ENCODE peak calls at places on chromosomes 13 and 19, in four cellular contexts. One of them, this sample, is unnamed.

GRCh38 chr13:51148952-51149573 is 38.0 kb upstream of the C13orf42 start:
- DNase-seq in GM12878: no peak
- DNase-seq in K562: peak; percentile 9
- DNase-seq in H1: peak; percentile 66
- DNase-seq in this sample: no peak

GRCh38 chr13:112078879-112079526 is 12.1 kb downstream of the SOX1 start:
- DNase-seq in GM12878: no peak
- DNase-seq in K562: no peak
- DNase-seq in H1: no peak
- DNase-seq in this sample: no peak

GRCh38 chr13:40598599-40598998 is 67.8 kb downstream of the FOXO1 start:
- DNase-seq in GM12878: no peak
- DNase-seq in K562: no peak
- DNase-seq in H1: no peak
- DNase-seq in this sample: no peak

GRCh38 chr19:11067356-11068113 is 21.7 kb upstream of the LDLR start:
- DNase-seq in GM12878: no peak
- DNase-seq in K562: no peak
- DNase-seq in H1: no peak
- DNase-seq in this sample: no peak

GRCh38 chr19:34145741-34146202 is 26.5 kb upstream of the LSM14A start:
- DNase-seq in GM12878: no peak
- DNase-seq in K562: peak; percentile 73
- DNase-seq in H1: no peak
- DNase-seq in this sample: peak; percentile 46

GRCh38 chr13:99671746-99672145 is 170.5 kb downstream of the TM9SF2 start:
- DNase-seq in GM12878: no peak
- DNase-seq in K562: no peak
- DNase-seq in H1: no peak
- DNase-seq in this sample: no peak

GRCh38 chr19:46976845-46977320 is 42.8 kb upstream of the NPAS1 start:
- DNase-seq in GM12878: no peak
- DNase-seq in K562: peak; percentile 81
- DNase-seq in H1: no peak
- DNase-seq in this sample: no peak

GRCh38 chr19:15111758-15112157 is 4.6 kb downstream of the SYDE1 start:
- DNase-seq in GM12878: no peak
- DNase-seq in K562: no peak
- DNase-seq in H1: no peak
- DNase-seq in this sample: no peak

GRCh38 chr13:27034678-27035111 is 136.9 kb downstream of the USP12 start:
- DNase-seq in GM12878: no peak
- DNase-seq in K562: no peak
- DNase-seq in H1: no peak
- DNase-seq in this sample: no peak

GRCh38 chr13:29922281-29922821 is 71.9 kb upstream of the UBL3 start:
- DNase-seq in GM12878: no peak
- DNase-seq in K562: no peak
- DNase-seq in H1: no peak
- DNase-seq in this sample: no peak

GRCh38 chr13:110463876-110464510 is 97.5 kb downstream of the RAB20 start:
- DNase-seq in GM12878: no peak
- DNase-seq in K562: no peak
- DNase-seq in H1: no peak
- DNase-seq in this sample: no peak

GRCh38 chr13:65856464-65856863 is 1373.7 kb downstream of the PCDH9 start:
- DNase-seq in GM12878: no peak
- DNase-seq in K562: no peak
- DNase-seq in H1: no peak
- DNase-seq in this sample: no peak

GRCh38 chr13:112790735-112791641 is 101.2 kb downstream of the ATP11A start:
- DNase-seq in GM12878: no peak
- DNase-seq in K562: no peak
- DNase-seq in H1: no peak
- DNase-seq in this sample: no peak

GRCh38 chr13:21075303-21076264 is 14.2 kb upstream of the LATS2 start:
- DNase-seq in GM12878: no peak
- DNase-seq in K562: no peak
- DNase-seq in H1: no peak
- DNase-seq in this sample: no peak

GRCh38 chr19:55679343-55680257 is 4.6 kb downstream of the EPN1 start:
- DNase-seq in GM12878: no peak
- DNase-seq in K562: no peak
- DNase-seq in H1: no peak
- DNase-seq in this sample: no peak

GRCh38 chr19:33386361-33386858 is 12.9 kb downstream of the CEBPG start:
- DNase-seq in GM12878: no peak
- DNase-seq in K562: no peak
- DNase-seq in H1: no peak
- DNase-seq in this sample: no peak

GRCh38 chr19:21210037-21210621 is 68.3 kb downstream of the ZNF431 start:
- DNase-seq in GM12878: no peak
- DNase-seq in K562: no peak
- DNase-seq in H1: no peak
- DNase-seq in this sample: peak; percentile 86

GRCh38 chr13:102555914-102556553 is 40.8 kb upstream of the TPP2 start:
- DNase-seq in GM12878: no peak
- DNase-seq in K562: peak; percentile 32
- DNase-seq in H1: no peak
- DNase-seq in this sample: peak; percentile 18

GRCh38 chr13:76965759-76966421 is 17.6 kb downstream of the ACOD1 start:
- DNase-seq in GM12878: no peak
- DNase-seq in K562: no peak
- DNase-seq in H1: no peak
- DNase-seq in this sample: no peak

GRCh38 chr19:14505488-14506239 is 9.7 kb upstream of the GIPC1 start:
- DNase-seq in GM12878: no peak
- DNase-seq in K562: peak; percentile 83
- DNase-seq in H1: no peak
- DNase-seq in this sample: peak; percentile 64

GRCh38 chr13:71149498-71150363 is 717.3 kb downstream of the DACH1 start:
- DNase-seq in GM12878: no peak
- DNase-seq in K562: no peak
- DNase-seq in H1: no peak
- DNase-seq in this sample: no peak

GRCh38 chr19:21143846-21144245 is 2.0 kb downstream of the ZNF431 start:
- DNase-seq in GM12878: no peak
- DNase-seq in K562: peak; percentile 54
- DNase-seq in H1: no peak
- DNase-seq in this sample: no peak

GRCh38 chr13:31204592-31204991 is 4.8 kb downstream of the B3GLCT start:
- DNase-seq in GM12878: no peak
- DNase-seq in K562: peak; percentile 83
- DNase-seq in H1: no peak
- DNase-seq in this sample: peak; percentile 34

GRCh38 chr13:71962735-71963134 is 95.7 kb upstream of the DACH1 start:
- DNase-seq in GM12878: no peak
- DNase-seq in K562: no peak
- DNase-seq in H1: no peak
- DNase-seq in this sample: no peak

GRCh38 chr19:35380450-35381124 is 9.7 kb downstream of the GPR42 start:
- DNase-seq in GM12878: no peak
- DNase-seq in K562: peak; percentile 94
- DNase-seq in H1: no peak
- DNase-seq in this sample: peak; percentile 89
- TF ChIP-seq HDAC6 in GM12878: no peak
- TF ChIP-seq HDAC6 in K562: no peak
- TF ChIP-seq HDAC6 in H1: no peak
- TF ChIP-seq HDAC6 in this sample: no peak

DNA sequence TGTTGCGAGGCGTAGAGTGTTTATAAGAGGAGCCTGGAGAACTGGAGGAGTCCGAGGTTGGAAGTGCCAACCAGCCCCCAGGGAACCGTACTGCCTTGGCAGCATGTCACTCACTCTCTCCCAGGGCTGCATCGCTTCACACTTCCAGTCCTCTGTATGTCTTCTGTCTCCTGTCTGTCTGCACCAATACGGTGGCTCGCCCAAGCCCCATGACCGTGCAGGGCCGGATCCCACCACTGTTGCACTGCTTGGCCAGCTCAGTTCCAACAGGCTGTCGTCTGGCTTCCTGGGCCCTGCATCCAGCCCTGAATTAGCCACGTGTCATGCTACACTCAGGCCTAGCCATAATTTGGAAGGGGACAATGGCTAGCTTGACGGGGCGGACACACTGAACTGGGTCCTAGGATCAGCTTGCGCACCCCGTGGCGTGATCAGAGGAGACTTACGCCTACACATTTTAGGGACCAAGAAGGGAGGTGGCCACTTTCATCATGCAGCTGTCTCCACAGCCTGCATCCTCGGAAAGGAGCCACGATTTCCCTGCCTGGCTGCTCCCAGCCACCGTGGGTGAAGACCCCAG is 147.1 kb downstream of the URI1 start:
- DNase-seq in GM12878: no peak
- DNase-seq in K562: no peak
- DNase-seq in H1: no peak
- DNase-seq in this sample: no peak
- TF ChIP-seq HDAC6 in GM12878: no peak
- TF ChIP-seq HDAC6 in K562: no peak
- TF ChIP-seq HDAC6 in H1: no peak
- TF ChIP-seq HDAC6 in this sample: no peak

GRCh38 chr13:45941261-45941660 is 89.7 kb upstream of the SIAH3 start:
- DNase-seq in GM12878: no peak
- DNase-seq in K562: no peak
- DNase-seq in H1: no peak
- DNase-seq in this sample: no peak
- TF ChIP-seq HDAC6 in GM12878: no peak
- TF ChIP-seq HDAC6 in K562: no peak
- TF ChIP-seq HDAC6 in H1: no peak
- TF ChIP-seq HDAC6 in this sample: no peak

GRCh38 chr13:24176351-24177101 is 16.0 kb downstream of the SPATA13 start:
- DNase-seq in GM12878: no peak
- DNase-seq in K562: no peak
- DNase-seq in H1: no peak
- DNase-seq in this sample: peak; percentile 72
- TF ChIP-seq HDAC6 in GM12878: no peak
- TF ChIP-seq HDAC6 in K562: no peak
- TF ChIP-seq HDAC6 in H1: no peak
- TF ChIP-seq HDAC6 in this sample: no peak

GRCh38 chr19:45086453-45086852 is 6.5 kb upstream of the PPP1R37 start:
- DNase-seq in GM12878: no peak
- DNase-seq in K562: no peak
- DNase-seq in H1: no peak
- DNase-seq in this sample: no peak
- TF ChIP-seq HDAC6 in GM12878: no peak
- TF ChIP-seq HDAC6 in K562: no peak
- TF ChIP-seq HDAC6 in H1: no peak
- TF ChIP-seq HDAC6 in this sample: no peak